ENCODE peak calls at places on chromosomes 4 and X, in six cellular contexts. V is putamen, M is AG09319, G is pancreas, E is left ventricle myocardium inferior, K is dorsolateral prefrontal cortex. I is an unnamed sample.

GRCh38 chrX:44651347-44651746 is 108.7 kb upstream of the FUNDC1 start:
- DNase-seq in V (no peak), M (no peak), G (no peak), E (no peak), K (no peak), I (peak; percentile 15)

GRCh38 chr4:48228887-48229462 is 40.7 kb downstream of the TEC start:
- DNase-seq in V (no peak), M (no peak), G (no peak), E (no peak), K (no peak), I (no peak)

GRCh38 chrX:10634681-10635161 is 14.3 kb upstream of the MID1 start:
- DNase-seq in V (peak; percentile 56), M (no peak), G (no peak), E (no peak), K (no peak), I (no peak)

GRCh38 chrX:129961180-129962083 is 21.0 kb upstream of the BCORL1 start:
- DNase-seq in V (no peak), M (no peak), G (peak; percentile 64), E (peak; percentile 44), K (no peak), I (no peak)

GRCh38 chrX:112851161-112851779 is 10.6 kb upstream of the AMOT start:
- DNase-seq in V (no peak), M (no peak), G (no peak), E (no peak), K (no peak), I (no peak)

GRCh38 chr4:103645991-103646390 is 73.8 kb downstream of the TACR3 start:
- DNase-seq in V (no peak), M (no peak), G (no peak), E (no peak), K (no peak), I (no peak)

GRCh38 chr4:88138561-88138960 is 19.9 kb downstream of the ABCG2 start:
- DNase-seq in V (no peak), M (peak; percentile 67), G (no peak), E (no peak), K (no peak), I (no peak)

GRCh38 chr4:122500852-122501501 is 44.5 kb upstream of the IL2 start:
- DNase-seq in V (no peak), M (no peak), G (peak; percentile 17), E (no peak), K (no peak), I (no peak)

I was measured in midbrain.